ENCODE peak calls at places on chromosomes 16 and 17, in five cellular contexts. W, G, E, I and Z are unnamed samples.

GRCh38 chr16:69069504-69069903 is 35.9 kb upstream of the HAS3 start:
- DNase-seq in G (no peak), I (no peak), E (no peak), W (no peak), Z (no peak)

GRCh38 chr17:6843241-6843890 is 11.8 kb upstream of the TEKT1 start:
- DNase-seq in I (peak), G (no peak), W (no peak), E (peak), Z (peak)

GRCh38 chr16:85086347-85087291 is 25.7 kb downstream of the CIBAR2 start:
- DNase-seq in W (peak), I (peak), G (peak), E (peak), Z (peak)

GRCh38 chr17:6910987-6911603 is 79.6 kb upstream of the TEKT1 start:
- DNase-seq in W (peak), E (peak), I (peak), G (no peak), Z (peak)

GRCh38 chr16:2043296-2043979 is 4.2 kb downstream of the NTHL1 start:
- DNase-seq in W (no peak), E (no peak), G (no peak), I (no peak), Z (no peak)

GRCh38 chr16:87166934-87167333 is 150.3 kb downstream of the C16orf95 start:
- DNase-seq in E (no peak), W (no peak), I (no peak), G (no peak), Z (no peak)

GRCh38 chr17:73281926-73282325 is 20.2 kb upstream of the CPSF4L start:
- DNase-seq in I (no peak), E (no peak), G (no peak), W (no peak), Z (no peak)

GRCh38 chr17:33461051-33461450 is 168.0 kb upstream of the ASIC2 start:
- DNase-seq in G (no peak), E (no peak), I (no peak), W (no peak), Z (no peak)

GRCh38 chr16:84423416-84423837 is 55.1 kb downstream of the ATP2C2 start:
- DNase-seq in W (peak), G (no peak), I (peak), E (no peak), Z (peak)

GRCh38 chr16:50611332-50611934 is 63.2 kb downstream of the NKD1 start:
- DNase-seq in I (no peak), G (no peak), W (no peak), E (no peak), Z (no peak)

GRCh38 chr16:79810449-79811189 is 210.1 kb upstream of the MAF start:
- DNase-seq in G (no peak), E (no peak), W (no peak), I (no peak), Z (no peak)

GRCh38 chr16:85344502-85345128 is 232.3 kb upstream of the CIBAR2 start:
- DNase-seq in G (no peak), E (no peak), I (no peak), W (no peak), Z (no peak)

GRCh38 chr16:23836404-23837291 is 865 bp downstream of the PRKCB start:
- DNase-seq in I (no peak), W (no peak), G (peak), E (peak), Z (no peak)

GRCh38 chr17:37134050-37134449 is 185.3 kb downstream of the AATF start:
- DNase-seq in E (peak), W (no peak), I (no peak), G (no peak), Z (no peak)

GRCh38 chr17:81414751-81415516 is 19.7 kb downstream of the BAHCC1 start:
- DNase-seq in W (no peak), I (no peak), E (no peak), G (no peak), Z (no peak)

GRCh38 chr17:70298929-70299529 is 129.7 kb downstream of the KCNJ2 start:
- DNase-seq in W (no peak), E (no peak), G (no peak), I (no peak), Z (no peak)